ENCODE peak calls at places on chromosomes 7 and 10, in four cellular contexts. M, E, O and Q are unnamed samples.

GRCh38 chr10:47225186-47225927 is 74.6 kb upstream of the GDF10 start:
- DNase-seq in M (no peak), E (no peak), O (no peak), Q (no peak)

GRCh38 chr7:133822001-133822641 is 305.0 kb upstream of the LRGUK start:
- DNase-seq in M (no peak), E (no peak), O (no peak), Q (no peak)

GRCh38 chr10:104322416-104322782 is 15.9 kb downstream of the ITPRIP start:
- DNase-seq in M (no peak), E (no peak), O (no peak), Q (peak)

GRCh38 chr7:25861704-25862253 is 290.2 kb upstream of the NFE2L3 start:
- DNase-seq in M (no peak), E (no peak), O (no peak), Q (no peak)

GRCh38 chr10:16887565-16887964 is 70.3 kb upstream of the RSU1 start:
- DNase-seq in M (no peak), E (no peak), O (no peak), Q (no peak)

GRCh38 chr7:121504478-121504877 is 108.4 kb upstream of the FAM3C start:
- DNase-seq in M (no peak), E (no peak), O (no peak), Q (no peak)

GRCh38 chr7:38291117-38291647 is 17.7 kb upstream of the TARP start:
- DNase-seq in M (no peak), E (no peak), O (no peak), Q (no peak)

GRCh38 chr7:75879771-75880184 is 944 bp downstream of the RHBDD2 start:
- DNase-seq in M (no peak), E (no peak), O (no peak), Q (no peak)

GRCh38 chr10:104038537-104038936 is 47.1 kb downstream of the COL17A1 start:
- DNase-seq in M (no peak), E (no peak), O (no peak), Q (no peak)

GRCh38 chr7:75624134-75624832 is 114.5 kb downstream of the HIP1 start:
- DNase-seq in M (no peak), E (no peak), O (no peak), Q (peak)

GRCh38 chr10:52256832-52257691 is 57.0 kb upstream of the DKK1 start:
- DNase-seq in M (peak), E (no peak), O (peak), Q (no peak)

GRCh38 chr7:37208528-37208927 is 240.1 kb downstream of the ELMO1 start:
- DNase-seq in M (peak), E (peak), O (peak), Q (no peak)

GRCh38 chr7:126702242-126703016 is 550.3 kb downstream of the GRM8 start:
- DNase-seq in M (no peak), E (no peak), O (peak), Q (no peak)

GRCh38 chr10:124936813-124937212 is 5.1 kb upstream of the ZRANB1 start:
- DNase-seq in M (no peak), E (no peak), O (no peak), Q (no peak)

GRCh38 chr10:13613519-13613918 is 26.8 kb downstream of the PRPF18 start:
- DNase-seq in M (no peak), E (no peak), O (no peak), Q (no peak)

GRCh38 chr7:22954251-22954650 is 59.7 kb downstream of the HYCC1 start:
- DNase-seq in M (no peak), E (no peak), O (no peak), Q (no peak)

GRCh38 chr7:15041226-15041625 is 138.7 kb upstream of the DGKB start:
- DNase-seq in M (no peak), E (no peak), O (no peak), Q (no peak)

GRCh38 chr7:54354436-54354835 is 187.7 kb upstream of the VSTM2A start:
- DNase-seq in M (no peak), E (no peak), O (no peak), Q (no peak)
- TF ChIP-seq SPI1 in M (no peak), E (no peak), O (no peak), Q (no peak)

DNA sequence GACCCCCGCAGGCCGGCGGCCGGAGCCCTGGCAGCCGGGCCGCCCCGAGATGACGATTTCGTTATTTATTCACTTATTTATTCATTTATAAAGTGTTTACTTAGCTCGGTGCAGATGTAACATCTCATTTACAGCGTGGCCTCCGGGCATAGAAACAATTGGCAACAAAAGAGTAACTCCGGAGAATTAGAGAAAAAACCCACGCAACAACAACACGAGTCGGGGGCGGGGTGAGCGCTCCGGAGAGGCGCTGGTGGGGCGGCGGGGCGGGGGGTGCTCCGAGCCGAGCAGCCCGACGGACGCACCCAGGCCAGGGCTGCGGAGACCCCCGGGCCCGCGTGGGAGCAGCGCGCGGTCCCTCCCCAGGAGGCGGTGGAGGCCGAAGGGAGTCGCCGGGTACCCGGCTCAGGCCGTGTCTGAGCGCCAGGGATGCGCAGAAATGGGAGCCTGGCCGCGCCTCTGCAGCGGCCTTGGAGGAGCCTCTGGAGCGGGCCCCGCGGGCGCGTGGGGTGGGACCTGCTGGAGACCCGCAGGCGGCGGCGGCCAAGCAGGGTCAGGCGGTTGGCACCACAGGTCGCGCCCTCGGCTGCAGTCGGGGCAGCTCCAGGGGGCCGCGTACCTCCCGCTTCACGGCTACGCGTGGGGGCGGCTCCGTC is 14.3 kb downstream of the UNCX start:
- DNase-seq in M (no peak), E (no peak), O (no peak), Q (no peak)
- TF ChIP-seq SPI1 in M (no peak), E (no peak), O (no peak), Q (no peak)

GRCh38 chr7:1087462-1087809 is 477 bp upstream of the GPER1 start:
- DNase-seq in M (no peak), E (no peak), O (no peak), Q (no peak)
- TF ChIP-seq SPI1 in M (no peak), E (no peak), O (no peak), Q (no peak)

GRCh38 chr7:111740942-111741341 is 178.7 kb upstream of the IMMP2L start:
- DNase-seq in M (no peak), E (no peak), O (no peak), Q (no peak)
- TF ChIP-seq SPI1 in M (no peak), E (no peak), O (no peak), Q (no peak)